ENCODE peak calls at places on chromosomes 11 and 22, in five cellular contexts. Q is right lobe of liver, S is AG10803, P is mucosa of descending colon, H is heart left ventricle. X is an unnamed sample.
A peak's percentile ranks its signal among the peaks of the same experiment; 100 is the strongest.

GRCh38 chr11:29005401-29005980 is 897.3 kb downstream of the METTL15 start:
- DNase-seq in Q (no peak), P (no peak), S (no peak), H (no peak), X (no peak)

GRCh38 chr11:20962581-20962980 is 293.2 kb downstream of the NELL1 start:
- DNase-seq in Q (no peak), S (no peak), P (no peak), H (no peak), X (no peak)

GRCh38 chr11:8905528-8906165 is 5.3 kb upstream of the AKIP1 start:
- DNase-seq in H (no peak), P (no peak), S (peak; percentile 91), Q (no peak), X (peak; percentile 96)

GRCh38 chr22:49670610-49671330 is 156.9 kb downstream of the BRD1 start:
- DNase-seq in H (no peak), P (no peak), Q (no peak), S (no peak), X (no peak)

GRCh38 chr11:111186308-111186967 is 59.1 kb upstream of the POU2AF2 start:
- DNase-seq in S (no peak), P (no peak), Q (no peak), H (no peak), X (no peak)

GRCh38 chr11:130819561-130819960 is 96.7 kb downstream of the SNX19 start:
- DNase-seq in P (no peak), S (peak; percentile 56), H (no peak), Q (no peak), X (peak; percentile 36)

GRCh38 chr11:92657226-92657625 is 312.2 kb upstream of the MTNR1B start:
- DNase-seq in Q (no peak), P (no peak), H (no peak), S (no peak), X (no peak)

GRCh38 chr11:79006854-79007253 is 432.2 kb upstream of the NARS2 start:
- DNase-seq in S (no peak), H (no peak), Q (peak; percentile 36), P (no peak), X (no peak)

GRCh38 chr11:77557553-77557952 is 32.2 kb upstream of the AQP11 start:
- DNase-seq in S (no peak), Q (no peak), H (no peak), P (no peak), X (peak; percentile 12)

GRCh38 chr22:31179345-31179744 is 19.4 kb downstream of the RNF185 start:
- DNase-seq in Q (peak; percentile 60), S (peak; percentile 76), P (no peak), H (no peak), X (peak; percentile 76)

GRCh38 chr11:129589190-129589589 is 213.5 kb downstream of the BARX2 start:
- DNase-seq in P (no peak), H (no peak), S (no peak), Q (no peak), X (no peak)

GRCh38 chr11:26949846-26950245 is 44.1 kb upstream of the FIBIN start:
- DNase-seq in S (no peak), P (no peak), H (no peak), Q (no peak), X (peak; percentile 61)

GRCh38 chr22:40036591-40037225 is 42.0 kb downstream of the FAM83F start:
- DNase-seq in H (no peak), P (no peak), S (peak; percentile 77), Q (peak; percentile 65), X (peak; percentile 84)

GRCh38 chr22:33013051-33013450 is 45.1 kb downstream of the SYN3 start:
- DNase-seq in Q (no peak), P (no peak), H (no peak), S (no peak), X (no peak)

GRCh38 chr11:215581-216037 is 8.1 kb downstream of the RIC8A start:
- DNase-seq in P (no peak), Q (no peak), H (no peak), S (no peak), X (peak; percentile 36)

GRCh38 chr11:117410861-117411725 is 83.4 kb downstream of the CEP164 start:
- DNase-seq in H (no peak), S (no peak), P (no peak), Q (no peak), X (no peak)

GRCh38 chr22:29936186-29936585 is 53.2 kb downstream of the MTMR3 start:
- DNase-seq in Q (no peak), P (no peak), H (no peak), S (no peak), X (no peak)

GRCh38 chr11:15909937-15910598 is 446.3 kb downstream of the SOX6 start:
- DNase-seq in Q (no peak), H (no peak), P (no peak), S (no peak), X (no peak)

GRCh38 chr11:1233351-1234053 is 10.6 kb downstream of the MUC5B start:
- DNase-seq in H (peak; percentile 45), S (no peak), Q (peak; percentile 15), P (peak; percentile 85), X (no peak)

GRCh38 chr11:257766-258493 is 20.3 kb upstream of the NLRP6 start:
- DNase-seq in H (no peak), S (no peak), P (no peak), Q (no peak), X (peak; percentile 16)

GRCh38 chr11:125335101-125335500 is 161.0 kb downstream of the FEZ1 start:
- DNase-seq in P (no peak), S (no peak), H (no peak), Q (no peak), X (no peak)

GRCh38 chr22:33889748-33890147 is 30.5 kb downstream of the LARGE1 start:
- DNase-seq in S (no peak), P (no peak), Q (no peak), H (no peak), X (no peak)

GRCh38 chr11:93467054-93467453 is 76.1 kb downstream of the SMCO4 start:
- DNase-seq in H (no peak), Q (no peak), P (no peak), S (no peak), X (no peak)

GRCh38 chr11:111419641-111420327 is 40.7 kb upstream of the POU2AF1 start:
- DNase-seq in H (no peak), P (no peak), S (no peak), Q (peak; percentile 27), X (no peak)

DNA sequence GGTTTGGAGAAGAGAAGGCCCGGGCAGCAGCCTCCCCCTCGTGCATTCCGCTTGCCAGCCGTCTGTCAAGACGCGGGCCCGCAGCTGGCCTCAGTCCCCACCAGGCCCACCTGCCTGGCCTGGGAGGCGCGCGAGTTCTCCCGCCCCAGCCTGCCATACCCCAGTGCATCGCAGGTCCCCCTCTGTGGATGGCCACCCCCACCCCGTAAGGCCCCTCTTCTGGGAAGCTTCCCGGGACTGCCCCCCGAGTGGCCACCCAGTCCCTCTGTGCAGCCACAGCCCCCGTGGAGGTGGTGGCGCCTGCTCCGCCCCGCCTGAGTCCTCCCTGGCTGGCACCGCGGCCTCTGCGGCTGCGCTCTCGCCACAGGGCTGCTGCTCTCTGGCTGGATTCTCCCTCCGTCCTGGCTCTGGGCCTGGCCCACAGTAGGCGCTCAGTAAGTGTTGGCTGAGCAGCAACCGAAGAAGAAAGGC is 74.0 kb upstream of the TCF20 start:
- DNase-seq in Q (no peak), P (no peak), S (peak; percentile 37), H (peak; percentile 76), X (peak; percentile 62)
- H3K4me3 ChIP-seq in Q (no peak overlapping the region), P (no peak overlapping the region), S (peak overlapping the region; percentile 5), H (peak overlapping the region; percentile 45), X (peak overlapping the region; percentile 23)

GRCh38 chr22:36835903-36836302 is 19.1 kb upstream of the PVALB start:
- DNase-seq in Q (no peak), H (no peak), S (no peak), P (no peak), X (no peak)

GRCh38 chr22:36839356-36840073 is 21.3 kb upstream of the NCF4 start:
- DNase-seq in S (no peak), Q (no peak), H (no peak), P (no peak), X (peak; percentile 57)

GRCh38 chr22:36833073-36833472 is 16.2 kb upstream of the PVALB start:
- DNase-seq in S (no peak), P (no peak), Q (no peak), H (no peak), X (no peak)

DNA sequence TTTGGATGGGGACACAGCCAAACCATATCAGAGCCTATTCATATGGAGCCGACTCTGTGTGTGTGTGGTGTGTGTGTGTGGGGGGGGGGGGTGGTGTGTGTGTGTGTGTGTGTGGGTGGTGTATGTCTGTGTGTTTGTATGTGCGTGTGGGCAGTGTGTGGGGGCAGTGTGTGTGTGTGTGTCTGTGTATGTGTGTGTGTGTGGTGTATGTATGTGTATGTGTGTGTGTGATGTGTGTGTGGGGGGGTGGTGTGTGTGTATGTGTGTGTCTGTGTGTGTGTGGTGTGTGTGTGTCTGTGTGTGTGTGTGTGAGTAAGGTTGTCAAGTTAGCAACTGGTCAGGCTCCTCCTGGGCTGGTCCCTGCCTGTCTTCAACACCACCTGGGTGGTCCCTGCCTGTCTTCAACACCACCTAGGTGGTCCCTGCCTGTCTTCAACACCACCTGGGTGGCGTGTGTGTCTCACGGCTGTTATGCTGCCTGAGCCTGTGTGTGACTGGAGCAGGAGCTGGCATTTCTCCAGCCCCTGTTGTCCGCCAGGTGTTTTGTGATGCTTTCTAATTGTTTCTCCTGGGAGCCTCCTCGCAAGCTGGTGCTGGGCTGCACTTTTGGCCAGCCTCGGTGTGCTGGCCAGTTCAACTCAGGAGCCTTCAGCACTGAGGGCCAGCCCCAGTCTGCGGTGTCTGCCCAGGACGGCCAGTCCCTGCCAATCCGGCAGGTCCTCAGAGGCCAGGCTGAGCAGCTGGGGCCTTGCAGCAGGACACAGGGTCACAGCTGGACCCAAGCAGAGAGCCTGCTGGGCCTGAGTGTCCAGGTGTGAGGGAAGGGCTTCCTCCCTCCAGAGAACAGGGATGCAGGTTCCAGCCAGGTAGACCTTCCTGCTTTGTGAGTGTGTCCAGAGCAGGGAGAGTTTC is 21.5 kb upstream of the PVALB start:
- DNase-seq in S (no peak), P (no peak), Q (no peak), H (no peak), X (no peak)
- H3K4me3 ChIP-seq in S (no peak overlapping the region), P (no peak overlapping the region), Q (no peak overlapping the region), H (no peak overlapping the region), X (no peak overlapping the region)

DNA sequence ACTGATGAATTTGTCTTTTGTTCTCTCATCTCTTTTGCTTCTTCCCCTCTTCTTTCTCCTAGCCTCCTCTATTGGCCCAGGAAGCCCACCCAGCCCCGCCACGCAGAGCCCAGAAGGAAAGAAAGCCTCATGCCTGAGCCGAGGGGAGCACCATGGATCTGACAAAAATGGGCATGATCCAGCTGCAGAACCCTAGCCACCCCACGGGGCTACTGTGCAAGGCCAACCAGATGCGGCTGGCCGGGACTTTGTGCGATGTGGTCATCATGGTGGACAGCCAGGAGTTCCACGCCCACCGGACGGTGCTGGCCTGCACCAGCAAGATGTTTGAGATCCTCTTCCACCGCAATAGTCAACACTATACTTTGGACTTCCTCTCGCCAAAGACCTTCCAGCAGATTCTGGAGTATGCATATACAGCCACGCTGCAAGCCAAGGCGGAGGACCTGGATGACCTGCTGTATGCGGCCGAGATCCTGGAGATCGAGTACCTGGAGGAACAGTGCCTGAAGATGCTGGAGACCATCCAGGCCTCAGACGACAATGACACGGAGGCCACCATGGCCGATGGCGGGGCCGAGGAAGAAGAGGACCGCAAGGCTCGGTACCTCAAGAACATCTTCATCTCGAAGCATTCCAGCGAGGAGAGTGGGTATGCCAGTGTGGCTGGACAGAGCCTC is 3.8 kb downstream of the ZBTB16 start:
- DNase-seq in P (no peak), S (no peak), Q (no peak), H (no peak), X (no peak)
- H3K4me3 ChIP-seq in P (no peak overlapping the region), S (no peak overlapping the region), Q (peak overlapping the region; percentile 32), H (no peak overlapping the region), X (no peak overlapping the region)

GRCh38 chr11:59584294-59584693 is 31.3 kb downstream of the OSBP start:
- DNase-seq in Q (no peak), H (no peak), S (no peak), P (no peak), X (no peak)

GRCh38 chr11:59578369-59578768 is 37.2 kb downstream of the OSBP start:
- DNase-seq in S (no peak), P (no peak), H (no peak), Q (no peak), X (no peak)

GRCh38 chr11:59582006-59582405 is 33.6 kb downstream of the OSBP start:
- DNase-seq in P (no peak), S (no peak), Q (no peak), H (no peak), X (no peak)
- H3K4me3 ChIP-seq in P (no peak overlapping the region), S (no peak overlapping the region), Q (no peak overlapping the region), H (no peak overlapping the region), X (no peak overlapping the region)

X was measured in GM23248.